ENCODE peak calls at places on chromosomes 12 and 14, in seven cellular contexts. T is NCI-H1105; N is smooth muscle cell of the brain vasculature; K is activated B cell treated with CpG ODN at 0.5 μM for 24 hours; M is T47D; O is activated CD4-positive, alpha-beta T cell treated with anti-CD3 and anti-CD28 coated beads, Interleukin-2, amount 50 U/mL, for 1 hour; U is BJ. P is an unnamed sample.

GRCh38 chr12:546265-546919 is 86.7 kb downstream of the B4GALNT3 start:
- DNase-seq in U (no peak), T (no peak), N (no peak), M (peak; percentile 28), K (no peak), O (no peak), P (no peak)

GRCh38 chr12:26317942-26318565 is 122.7 kb downstream of the SSPN start:
- DNase-seq in O (no peak), U (peak; percentile 13), T (no peak), K (no peak), N (peak; percentile 46), M (no peak), P (no peak)

GRCh38 chr12:122958198-122958888 is 7.9 kb downstream of the ABCB9 start:
- DNase-seq in U (no peak), N (no peak), T (no peak), M (no peak), K (no peak), O (no peak), P (no peak)

GRCh38 chr14:96584199-96584906 is 82.2 kb downstream of the PAPOLA start:
- DNase-seq in O (peak; percentile 4), T (no peak), N (no peak), K (no peak), M (peak; percentile 81), U (no peak), P (no peak)

GRCh38 chr12:46303039-46303666 is 34.3 kb upstream of the SLC38A1 start:
- DNase-seq in M (peak; percentile 72), N (no peak), T (no peak), U (no peak), K (no peak), O (peak; percentile 43), P (peak; percentile 36)

GRCh38 chr14:104385189-104386135 is 194.1 kb upstream of the C14orf180 start:
- DNase-seq in T (no peak), U (no peak), K (no peak), O (no peak), M (no peak), N (no peak), P (no peak)

GRCh38 chr12:52603314-52603713 is 2.1 kb upstream of the KRT72 start:
- DNase-seq in T (no peak), O (peak; percentile 32), K (no peak), M (no peak), U (no peak), N (no peak), P (no peak)

GRCh38 chr14:51540364-51540763 is 111.3 kb upstream of the FRMD6 start:
- DNase-seq in O (no peak), K (no peak), N (no peak), M (no peak), U (peak; percentile 55), T (no peak), P (no peak)

GRCh38 chr12:62802981-62803380 is 132.0 kb downstream of the PPM1H start:
- DNase-seq in K (no peak), N (no peak), O (no peak), T (no peak), U (no peak), M (peak; percentile 59), P (no peak)

GRCh38 chr12:11321980-11322379 is 11.7 kb upstream of the PRB4 start:
- DNase-seq in M (no peak), U (peak; percentile 10), O (no peak), K (no peak), N (no peak), T (no peak), P (no peak)

GRCh38 chr12:85947286-85947685 is 73.2 kb downstream of the NTS start:
- DNase-seq in N (no peak), K (no peak), O (no peak), U (no peak), T (no peak), M (no peak), P (no peak)

GRCh38 chr12:12723147-12723680 is 6.0 kb downstream of the CDKN1B start:
- DNase-seq in T (no peak), K (no peak), O (no peak), U (no peak), N (no peak), M (no peak), P (no peak)

GRCh38 chr14:24695265-24696241 is 61.6 kb upstream of the GZMB start:
- DNase-seq in K (no peak), M (no peak), O (no peak), N (no peak), T (no peak), U (no peak), P (no peak)

GRCh38 chr14:102501751-102502315 is 7.7 kb downstream of the ANKRD9 start:
- DNase-seq in U (no peak), M (no peak), O (no peak), K (no peak), T (no peak), N (no peak), P (no peak)

GRCh38 chr14:95993768-95994592 is 45.2 kb upstream of the C14orf132 start:
- DNase-seq in T (peak; percentile 47), N (peak; percentile 24), K (no peak), U (no peak), O (peak; percentile 3), M (peak; percentile 71), P (peak; percentile 16)

GRCh38 chr12:116922194-116922897 is 11.6 kb downstream of the FBXW8 start:
- DNase-seq in M (no peak), N (no peak), T (no peak), K (no peak), O (no peak), U (no peak), P (no peak)

P was measured in NCI-H446 treated with DMSO at 0.1 percent for 48 hours.